ENCODE peak calls at places on chromosome 20, in seven cellular contexts. V is H1, D is SK-N-SH, X is GM12892, Z is K562, Y is GM12878, M is HepG2. L is an unnamed sample.

GRCh38 chr20:32210206-32210605 is 2.5 kb downstream of the POFUT1 start:
- DNase-seq in Z (no peak), D (no peak), Y (no peak), M (no peak), X (no peak), V (no peak), L (no peak)

GRCh38 chr20:45822863-45823262 is 4.2 kb downstream of the TNNC2 start:
- DNase-seq in Z (no peak), D (no peak), M (no peak), X (no peak), V (no peak), Y (no peak), L (no peak)

GRCh38 chr20:58981564-58982364 is 708 bp downstream of the NELFCD start:
- DNase-seq in X (no peak), M (peak; percentile 35), Y (no peak), D (peak; percentile 47), Z (peak; percentile 54), V (no peak), L (no peak)

GRCh38 chr20:22248052-22248667 is 336.2 kb downstream of the FOXA2 start:
- DNase-seq in X (no peak), M (peak; percentile 35), D (peak; percentile 27), Z (peak; percentile 13), Y (no peak), V (no peak), L (no peak)

GRCh38 chr20:63176035-63176434 is 39.9 kb downstream of the YTHDF1 start:
- DNase-seq in D (no peak), M (no peak), Z (no peak), X (no peak), Y (no peak), V (no peak), L (no peak)

GRCh38 chr20:64151634-64152530 is 12.4 kb upstream of the MYT1 start:
- DNase-seq in D (no peak), X (no peak), Y (no peak), V (no peak), Z (no peak), M (peak; percentile 71), L (no peak)

GRCh38 chr20:13549451-13549850 is 89.3 kb downstream of the TASP1 start:
- DNase-seq in V (no peak), X (no peak), D (no peak), Y (no peak), M (no peak), Z (no peak), L (no peak)

GRCh38 chr20:14117768-14118167 is 122.5 kb downstream of the MACROD2 start:
- DNase-seq in X (no peak), V (no peak), M (no peak), Z (no peak), D (no peak), Y (no peak), L (no peak)

GRCh38 chr20:34262488-34263288 is 21.5 kb downstream of the ASIP start:
- DNase-seq in V (no peak), M (peak; percentile 70), Z (peak; percentile 50), Y (no peak), D (no peak), X (no peak), L (no peak)

GRCh38 chr20:34022843-34023234 is 29.1 kb downstream of the RALY start:
- DNase-seq in D (no peak), Z (no peak), X (no peak), M (no peak), V (no peak), Y (no peak), L (no peak)

GRCh38 chr20:40286991-40287531 is 402.0 kb downstream of the MAFB start:
- DNase-seq in V (no peak), M (no peak), X (no peak), D (peak; percentile 80), Z (no peak), Y (no peak), L (no peak)

GRCh38 chr20:15061061-15061430 is 723.6 kb upstream of the FLRT3 start:
- DNase-seq in D (no peak), V (no peak), X (no peak), M (peak; percentile 7), Z (no peak), Y (no peak), L (no peak)

GRCh38 chr20:1952737-1953530 is 40.9 kb downstream of the PDYN start:
- DNase-seq in Y (peak; percentile 15), V (no peak), Z (no peak), M (no peak), X (no peak), D (no peak), L (peak; percentile 32)

GRCh38 chr20:57445298-57445697 is 54.1 kb downstream of the RBM38 start:
- DNase-seq in X (no peak), M (no peak), Z (no peak), Y (no peak), D (no peak), V (no peak), L (no peak)

GRCh38 chr20:41956316-41957050 is 338.3 kb upstream of the CHD6 start:
- DNase-seq in Z (peak; percentile 50), X (no peak), V (peak; percentile 3), Y (no peak), D (peak; percentile 31), M (peak; percentile 39), L (no peak)

GRCh38 chr20:25308671-25309394 is 60.9 kb downstream of the PYGB start:
- DNase-seq in Z (peak; percentile 9), X (no peak), V (no peak), Y (no peak), D (no peak), M (peak; percentile 28), L (no peak)

GRCh38 chr20:62977613-62978558 is 25.4 kb downstream of the SLC17A9 start:
- DNase-seq in Z (peak; percentile 35), M (no peak), Y (peak; percentile 71), V (no peak), D (peak; percentile 61), X (peak; percentile 78), L (peak; percentile 79)

GRCh38 chr20:55067158-55067825 is 591.9 kb downstream of the DOK5 start:
- DNase-seq in M (no peak), V (no peak), Z (no peak), D (no peak), Y (no peak), X (no peak), L (no peak)

GRCh38 chr20:9493818-9494217 is 20.6 kb upstream of the LAMP5 start:
- DNase-seq in X (no peak), Y (no peak), Z (no peak), V (no peak), M (no peak), D (no peak), L (no peak)

GRCh38 chr20:5041433-5041832 is 40.1 kb upstream of the SLC23A2 start:
- DNase-seq in X (no peak), M (no peak), D (no peak), Y (no peak), Z (no peak), V (no peak), L (no peak)

GRCh38 chr20:4160761-4161305 is 145.5 kb upstream of the RNF24 start:
- DNase-seq in D (no peak), Z (no peak), M (peak; percentile 37), X (no peak), V (no peak), Y (no peak), L (no peak)

GRCh38 chr20:2845607-2846006 is 5.1 kb downstream of the VPS16 start:
- DNase-seq in M (no peak), X (no peak), Z (no peak), Y (no peak), D (no peak), V (no peak), L (no peak)

GRCh38 chr20:60206259-60206658 is 248.0 kb downstream of the CDH26 start:
- DNase-seq in M (peak; percentile 31), Y (no peak), D (peak; percentile 43), Z (peak; percentile 21), V (no peak), X (no peak), L (no peak)

GRCh38 chr20:35490736-35491181 is 35.4 kb downstream of the CEP250 start:
- DNase-seq in M (no peak), V (no peak), D (no peak), Y (peak; percentile 51), X (peak; percentile 59), Z (no peak), L (peak; percentile 62)

GRCh38 chr20:41627001-41627400 is 8.8 kb upstream of the CHD6 start:
- DNase-seq in M (peak; percentile 30), D (no peak), Z (no peak), X (no peak), Y (no peak), V (no peak), L (no peak)

GRCh38 chr20:60232380-60232779 is 274.2 kb downstream of the CDH26 start:
- DNase-seq in X (no peak), D (no peak), V (no peak), Z (no peak), M (no peak), Y (no peak), L (no peak)

GRCh38 chr20:49865559-49865958 is 49.8 kb downstream of the SPATA2 start:
- DNase-seq in Y (no peak), Z (no peak), V (no peak), M (no peak), X (no peak), D (no peak), L (no peak)

GRCh38 chr20:54051019-54051418 is 19.4 kb downstream of the BCAS1 start:
- DNase-seq in X (no peak), V (no peak), Z (no peak), M (no peak), D (no peak), Y (no peak), L (no peak)

GRCh38 chr20:1900321-1900791 is 5.1 kb downstream of the SIRPA start:
- DNase-seq in D (peak; percentile 86), Y (no peak), M (peak; percentile 89), Z (peak; percentile 44), X (no peak), V (peak; percentile 73), L (peak; percentile 56)

GRCh38 chr20:17870063-17870740 is 98.4 kb downstream of the SNX5 start:
- DNase-seq in V (no peak), Y (no peak), Z (no peak), X (no peak), M (no peak), D (no peak), L (no peak)
- TF ChIP-seq TAF1 in V (no peak), Y (no peak), Z (no peak), X (no peak), M (no peak), D (no peak), L (no peak)

GRCh38 chr20:23624307-23624706 is 13.4 kb downstream of the CST3 start:
- DNase-seq in X (no peak), D (no peak), M (peak; percentile 55), V (no peak), Z (peak; percentile 23), Y (no peak), L (no peak)
- TF ChIP-seq TAF1 in X (no peak), D (no peak), M (no peak), V (no peak), Z (no peak), Y (no peak), L (no peak)

GRCh38 chr20:51021067-51022025 is 1.6 kb downstream of the KCNG1 start:
- DNase-seq in D (no peak), V (no peak), Y (no peak), Z (no peak), X (no peak), M (no peak), L (no peak)
- TF ChIP-seq TAF1 in D (no peak), V (no peak), Y (no peak), Z (no peak), X (no peak), M (no peak), L (no peak)

DNA sequence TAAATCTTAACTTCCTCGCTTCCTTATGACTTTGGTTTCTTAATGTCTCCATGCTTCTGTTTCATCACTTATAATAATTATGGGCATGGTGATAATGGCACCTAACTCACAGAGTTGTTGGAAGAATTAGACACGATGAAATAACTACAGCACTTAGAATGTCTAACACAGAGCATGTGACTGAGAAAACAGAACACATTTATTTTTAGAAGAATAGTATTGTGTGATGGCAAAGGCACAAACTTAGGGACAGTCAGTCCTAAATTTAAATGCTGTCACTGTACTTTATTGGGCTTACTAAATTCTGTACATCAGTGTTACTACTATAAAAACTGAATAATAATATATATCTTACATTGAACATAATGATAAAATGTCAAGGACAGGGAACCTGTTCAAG is 391.1 kb upstream of the JAG1 start:
- DNase-seq in X (no peak), Z (no peak), M (no peak), V (no peak), D (no peak), Y (no peak), L (no peak)
- TF ChIP-seq TAF1 in X (no peak), Z (no peak), M (no peak), V (no peak), D (no peak), Y (no peak), L (no peak)

L was measured in GM12891.